ENCODE peak calls at places on chromosomes 13 and 19, in eight cellular contexts. B is esophagus squamous epithelium, Z is psoas muscle, Q is AG09309, N is progenitor cell of endocrine pancreas, J is thyroid gland, L is MCF 10A, A is mucosa of descending colon. Y is an unnamed sample.
A peak's percentile ranks its signal among the peaks of the same experiment; 100 is the strongest.

GRCh38 chr19:13437919-13438618 is 68.2 kb downstream of the CACNA1A start:
- DNase-seq in B (no peak), Z (no peak), Q (no peak), N (no peak), J (no peak), L (no peak), A (no peak), Y (no peak)

GRCh38 chr19:28884786-28885476 is 328.0 kb downstream of the UQCRFS1 start:
- DNase-seq in B (no peak), Z (no peak), Q (no peak), N (no peak), J (no peak), L (no peak), A (no peak), Y (no peak)

GRCh38 chr19:49514151-49514550 is 1.7 kb downstream of the FCGRT start:
- DNase-seq in B (no peak), Z (no peak), Q (no peak), N (no peak), J (no peak), L (no peak), A (peak; percentile 66), Y (no peak)

GRCh38 chr13:23889598-23890224 is 511 bp upstream of the MIPEP start:
- DNase-seq in B (no peak), Z (no peak), Q (no peak), N (no peak), J (no peak), L (peak; percentile 18), A (no peak), Y (no peak)

GRCh38 chr13:73141292-73141771 is 82.5 kb downstream of the KLF5 start:
- DNase-seq in B (no peak), Z (no peak), Q (no peak), N (no peak), J (peak; percentile 16), L (no peak), A (no peak), Y (no peak)

GRCh38 chr19:5691930-5692784 is 2.1 kb downstream of the RPL36 start:
- DNase-seq in B (no peak), Z (no peak), Q (no peak), N (no peak), J (no peak), L (peak; percentile 39), A (no peak), Y (no peak)

GRCh38 chr13:90696254-90696653 is 651.2 kb upstream of the MIR17HG start:
- DNase-seq in B (no peak), Z (no peak), Q (no peak), N (no peak), J (no peak), L (peak; percentile 71), A (no peak), Y (no peak)

GRCh38 chr13:87671824-87672603 is 843 bp downstream of the SLITRK5 start:
- DNase-seq in B (no peak), Z (peak; percentile 54), Q (no peak), N (no peak), J (peak; percentile 38), L (peak; percentile 38), A (peak; percentile 37), Y (no peak)

GRCh38 chr13:80131204-80131603 is 209.7 kb downstream of the SPRY2 start:
- DNase-seq in B (no peak), Z (peak; percentile 87), Q (no peak), N (peak; percentile 20), J (peak; percentile 81), L (peak; percentile 71), A (peak; percentile 85), Y (peak; percentile 60)

GRCh38 chr19:13401388-13401787 is 104.9 kb downstream of the CACNA1A start:
- DNase-seq in B (no peak), Z (no peak), Q (no peak), N (no peak), J (no peak), L (peak; percentile 40), A (no peak), Y (no peak)

GRCh38 chr19:45847661-45848060 is 15.3 kb downstream of the SYMPK start:
- DNase-seq in B (no peak), Z (peak; percentile 32), Q (no peak), N (no peak), J (no peak), L (no peak), A (no peak), Y (no peak)

GRCh38 chr19:3507371-3508120 is 1.4 kb downstream of the FZR1 start:
- DNase-seq in B (no peak), Z (no peak), Q (no peak), N (no peak), J (peak; percentile 44), L (peak; percentile 8), A (no peak), Y (no peak)

GRCh38 chr19:13026478-13026999 is 31.3 kb downstream of the NFIX start:
- DNase-seq in B (no peak), Z (no peak), Q (no peak), N (no peak), J (peak; percentile 49), L (peak; percentile 66), A (no peak), Y (no peak)

GRCh38 chr19:11164879-11165406 is 9.4 kb upstream of the SPC24 start:
- DNase-seq in B (no peak), Z (peak; percentile 89), Q (peak; percentile 88), N (no peak), J (peak; percentile 35), L (no peak), A (peak; percentile 71), Y (no peak)

GRCh38 chr19:41745761-41746160 is 9.6 kb upstream of the CEACAM6 start:
- DNase-seq in B (no peak), Z (no peak), Q (no peak), N (no peak), J (no peak), L (no peak), A (no peak), Y (no peak)

GRCh38 chr19:13692096-13692495 is 72.2 kb upstream of the MRI1 start:
- DNase-seq in B (no peak), Z (no peak), Q (peak; percentile 25), N (no peak), J (peak; percentile 91), L (peak; percentile 62), A (no peak), Y (no peak)

GRCh38 chr13:24502567-24503375 is 9.8 kb downstream of the PARP4 start:
- DNase-seq in B (no peak), Z (no peak), Q (no peak), N (no peak), J (peak; percentile 25), L (peak; percentile 88), A (peak; percentile 64), Y (no peak)

GRCh38 chr13:113366031-113366588 is 2.2 kb upstream of the GRTP1 start:
- DNase-seq in B (no peak), Z (no peak), Q (no peak), N (peak; percentile 9), J (no peak), L (no peak), A (no peak), Y (no peak)

GRCh38 chr19:4499318-4499717 is 19.0 kb downstream of the PLIN4 start:
- DNase-seq in B (no peak), Z (no peak), Q (no peak), N (no peak), J (no peak), L (no peak), A (no peak), Y (no peak)

GRCh38 chr13:31452525-31452924 is 252.8 kb downstream of the B3GLCT start:
- DNase-seq in B (no peak), Z (no peak), Q (no peak), N (no peak), J (no peak), L (no peak), A (no peak), Y (no peak)
- TF ChIP-seq CTCF in B (no peak), Z (no peak), Q (no peak), N (no peak), J (no peak), L (no peak), A (no peak), Y (no peak)

DNA sequence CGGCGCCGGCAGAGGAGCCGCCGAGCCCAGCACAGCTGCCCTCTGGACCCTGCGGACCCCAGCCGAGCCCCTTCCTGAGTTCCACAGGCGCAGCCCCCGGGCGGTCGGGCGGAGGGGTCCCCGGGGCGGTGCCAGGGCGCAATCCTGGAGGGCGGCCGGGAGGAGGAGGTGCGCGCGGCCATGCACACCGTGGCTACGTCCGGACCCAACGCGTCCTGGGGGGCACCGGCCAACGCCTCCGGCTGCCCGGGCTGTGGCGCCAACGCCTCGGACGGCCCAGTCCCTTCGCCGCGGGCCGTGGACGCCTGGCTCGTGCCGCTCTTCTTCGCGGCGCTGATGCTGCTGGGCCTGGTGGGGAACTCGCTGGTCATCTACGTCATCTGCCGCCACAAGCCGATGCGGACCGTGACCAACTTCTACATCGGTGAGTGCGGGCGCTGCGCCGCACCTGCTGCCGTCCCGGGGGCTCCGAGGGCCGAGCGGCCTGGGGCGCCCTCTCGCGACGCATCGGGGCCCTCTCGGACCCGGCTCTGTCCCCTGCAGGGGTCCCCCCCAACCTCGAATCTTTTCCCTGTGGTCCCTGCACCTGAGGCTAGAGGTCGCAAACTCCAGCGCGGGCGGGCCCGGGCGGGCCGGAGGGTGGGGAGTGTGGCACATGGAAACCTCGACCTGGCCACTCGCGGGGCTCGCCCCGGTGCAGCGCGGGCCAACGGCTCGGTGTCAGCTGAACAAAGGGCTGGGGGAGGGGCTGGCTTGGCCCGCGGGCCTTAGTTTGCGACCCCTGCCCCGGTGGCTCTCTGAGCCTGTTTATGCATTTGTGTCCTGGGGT is at the start of gene KISS1R:
- DNase-seq in B (no peak), Z (no peak), Q (no peak), N (peak; percentile 73), J (no peak), L (no peak), A (peak; percentile 74), Y (no peak)
- TF ChIP-seq CTCF in B (peak; percentile 57), Z (peak; percentile 25), Q (peak; percentile 39), N (peak; percentile 84), J (no peak), L (peak; percentile 79), A (no peak), Y (no peak)

DNA sequence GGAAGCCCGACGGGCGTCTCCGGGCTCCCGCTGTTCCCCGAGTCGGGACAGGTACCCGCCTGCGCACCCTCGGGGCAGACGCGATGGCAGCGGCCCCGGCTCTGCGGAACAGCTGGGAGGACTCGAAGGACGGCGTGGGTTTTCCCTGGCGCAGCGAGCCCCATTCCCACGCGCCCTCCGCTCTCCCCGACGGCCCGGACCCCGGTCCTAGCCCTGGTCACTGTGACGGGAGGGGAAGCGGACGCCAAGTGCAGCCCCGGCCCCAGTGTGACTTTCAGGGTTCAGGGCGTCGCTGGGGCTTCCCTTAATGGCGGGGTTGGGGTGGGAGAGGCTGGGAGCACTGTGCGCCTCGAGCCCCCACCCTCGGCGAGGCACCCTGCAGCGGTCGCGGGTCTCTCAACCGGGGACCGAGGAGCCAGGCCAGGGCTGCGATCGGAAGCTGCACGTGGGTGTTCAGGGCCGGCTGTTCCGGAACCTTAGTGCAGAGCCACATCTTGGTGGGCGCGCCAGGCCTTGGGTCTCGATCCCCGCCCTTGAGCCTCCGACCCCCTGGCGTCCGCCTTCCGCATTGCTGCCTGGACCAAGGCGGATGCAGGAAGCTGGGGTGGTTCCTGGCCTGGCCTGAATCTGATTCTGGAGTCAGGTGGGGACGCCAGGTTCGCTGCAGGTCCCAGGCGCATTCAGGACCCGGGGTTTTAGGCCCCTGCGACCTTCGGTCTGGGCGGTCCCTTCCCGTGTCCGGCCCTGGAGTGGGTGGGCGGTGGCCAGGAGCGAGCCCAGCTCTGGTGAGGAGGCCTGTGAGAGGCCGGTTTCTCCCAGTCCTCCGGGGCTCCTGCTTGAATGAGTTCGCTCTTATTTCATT is 3.5 kb downstream of the LGALS7B start:
- DNase-seq in B (no peak), Z (peak; percentile 78), Q (no peak), N (no peak), J (no peak), L (no peak), A (peak; percentile 79), Y (no peak)
- TF ChIP-seq CTCF in B (peak; percentile 55), Z (peak; percentile 1), Q (peak; percentile 15), N (peak; percentile 39), J (no peak), L (no peak), A (peak; percentile 18), Y (no peak)

GRCh38 chr19:58499021-58499927 is 12.5 kb downstream of the SLC27A5 start:
- DNase-seq in B (peak; percentile 87), Z (peak; percentile 100), Q (peak; percentile 94), N (peak; percentile 99), J (peak; percentile 100), L (peak; percentile 100), A (peak; percentile 99), Y (peak; percentile 98)
- TF ChIP-seq CTCF in B (peak; percentile 36), Z (peak; percentile 16), Q (peak; percentile 47), N (peak; percentile 50), J (peak; percentile 30), L (peak; percentile 11), A (no peak), Y (no peak)

Y was measured in omental fat pad.